ENCODE peak calls at places on chromosome 13, in five cellular contexts. K is heart right ventricle; O is heart left ventricle; H is adrenal gland; V is CD8-positive, alpha-beta memory T cell. X is an unnamed sample.
A peak's percentile ranks its signal among the peaks of the same experiment; 100 is the strongest.

GRCh38 chr13:110228936-110229904 is 77.7 kb downstream of the COL4A1 start:
- DNase-seq in K (no peak), O (no peak), H (no peak), V (no peak), X (peak; percentile 42)

GRCh38 chr13:104584481-104584880 is 1518.3 kb upstream of the SLC10A2 start:
- DNase-seq in K (no peak), O (no peak), H (no peak), V (no peak), X (no peak)

GRCh38 chr13:66353664-66354063 is 876.5 kb downstream of the PCDH9 start:
- DNase-seq in K (no peak), O (no peak), H (no peak), V (no peak), X (no peak)

GRCh38 chr13:38803566-38803965 is 116.7 kb downstream of the FREM2 start:
- DNase-seq in K (no peak), O (no peak), H (no peak), V (no peak), X (no peak)

GRCh38 chr13:110261166-110262081 is 45.5 kb downstream of the COL4A1 start:
- DNase-seq in K (no peak), O (no peak), H (no peak), V (no peak), X (no peak)

GRCh38 chr13:109955598-109955997 is 169.2 kb upstream of the IRS2 start:
- DNase-seq in K (no peak), O (no peak), H (no peak), V (no peak), X (no peak)

GRCh38 chr13:114109646-114110045 is 22.8 kb downstream of the RASA3 start:
- DNase-seq in K (no peak), O (no peak), H (no peak), V (peak; percentile 60), X (peak; percentile 65)

GRCh38 chr13:77637583-77637982 is 59.9 kb upstream of the SLAIN1 start:
- DNase-seq in K (no peak), O (no peak), H (no peak), V (no peak), X (no peak)

GRCh38 chr13:99287544-99287943 is 19.7 kb downstream of the GPR183 start:
- DNase-seq in K (no peak), O (no peak), H (no peak), V (no peak), X (peak; percentile 52)
- H3K4me1 ChIP-seq in K (peaks cover 50% of the 10 kb centered on the region), O (no peaks in the 10 kb centered on the region), H (peaks cover 34% of the 10 kb centered on the region), V (peaks cover 89% of the 10 kb centered on the region), X (peaks cover 31% of the 10 kb centered on the region)

GRCh38 chr13:44920013-44920412 is 69.3 kb downstream of the NUFIP1 start:
- DNase-seq in K (no peak), O (no peak), H (no peak), V (no peak), X (no peak)

GRCh38 chr13:44921478-44921877 is 67.8 kb downstream of the NUFIP1 start:
- DNase-seq in K (no peak), O (no peak), H (no peak), V (no peak), X (no peak)

GRCh38 chr13:44918323-44919102 is 70.8 kb downstream of the NUFIP1 start:
- DNase-seq in K (peak; percentile 87), O (peak; percentile 92), H (peak; percentile 95), V (peak; percentile 89), X (peak; percentile 92)

GRCh38 chr13:44917589-44918322 is 71.5 kb downstream of the NUFIP1 start:
- DNase-seq in K (peak; percentile 97), O (peak; percentile 97), H (peak; percentile 93), V (peak; percentile 98), X (peak; percentile 93)

DNA sequence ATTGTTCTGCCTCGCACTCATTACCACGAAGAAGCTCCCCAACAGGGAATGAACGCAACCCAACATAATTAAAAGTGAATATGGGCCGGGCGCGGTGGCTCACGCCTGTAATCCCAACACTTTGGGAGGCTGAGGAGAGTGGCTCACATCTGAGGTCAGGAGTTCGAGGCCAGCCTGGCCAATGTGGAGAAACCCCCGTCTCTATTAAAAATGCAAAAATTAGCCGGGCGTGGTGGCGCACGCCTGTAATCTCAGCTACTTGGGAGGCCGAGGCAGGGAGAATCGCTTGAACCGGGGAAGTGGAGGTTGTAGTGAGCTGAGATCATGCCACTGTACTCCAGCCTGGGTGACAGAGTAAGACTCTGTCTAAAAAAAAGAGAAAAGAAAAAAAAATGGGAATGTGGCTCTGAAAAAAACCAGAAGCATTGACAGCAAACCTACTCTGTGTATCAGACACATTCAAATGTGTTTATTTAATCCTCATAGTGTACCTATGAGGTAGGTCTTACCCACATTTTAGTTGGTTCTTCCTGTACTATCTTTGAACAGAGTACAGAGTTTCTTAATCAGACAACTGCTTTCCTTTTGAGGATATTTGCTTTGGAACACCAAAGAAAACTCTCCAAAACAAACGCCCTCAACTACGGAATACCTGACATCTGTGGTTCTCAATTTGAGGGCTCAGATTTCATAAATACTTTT is 70.0 kb downstream of the NUFIP1 start:
- DNase-seq in K (no peak), O (no peak), H (no peak), V (no peak), X (no peak)
- H3K4me3 ChIP-seq in K (peak overlapping the region; percentile 65), O (peak overlapping the region; percentile 67), H (no peak overlapping the region), V (peak overlapping the region; percentile 66), X (peak overlapping the region; percentile 70)

GRCh38 chr13:30429235-30429634 is 6.9 kb downstream of the UBE2L5 start:
- DNase-seq in K (no peak), O (no peak), H (no peak), V (no peak), X (no peak)

GRCh38 chr13:30429721-30430694 is 7.7 kb downstream of the UBE2L5 start:
- DNase-seq in K (no peak), O (no peak), H (peak; percentile 44), V (no peak), X (no peak)

DNA sequence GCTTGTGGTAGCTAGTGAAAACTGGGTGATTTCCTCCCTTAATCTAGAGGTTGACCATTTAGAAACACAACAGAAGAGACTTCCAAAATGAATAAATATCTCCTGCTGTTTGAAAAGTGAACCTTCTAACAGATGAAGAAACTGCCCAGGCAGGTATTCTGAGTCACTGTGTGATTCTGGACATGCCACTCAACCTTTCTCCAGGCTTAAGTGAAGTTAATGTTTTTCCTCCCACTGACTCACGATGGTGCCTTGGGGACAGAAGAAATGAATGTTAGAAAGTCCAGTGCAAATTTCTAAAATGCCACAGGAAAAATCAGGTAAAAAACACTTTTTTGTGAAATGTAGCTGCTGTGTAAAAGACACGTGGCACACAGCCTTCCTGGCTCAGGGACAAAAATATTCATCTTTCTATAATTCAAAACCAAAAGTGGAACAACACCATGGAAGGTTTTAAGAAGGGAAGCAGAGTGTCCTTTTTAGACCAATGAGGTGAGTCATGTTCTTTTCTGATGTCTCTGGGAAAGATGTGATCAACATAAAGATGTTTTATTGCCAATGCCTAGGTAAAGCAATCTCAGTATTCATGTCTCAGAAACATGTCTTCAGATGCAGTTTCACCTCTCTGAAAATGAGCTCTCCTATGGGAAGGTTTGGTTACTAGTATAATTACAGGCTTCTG is 9.1 kb downstream of the UBE2L5 start:
- DNase-seq in K (no peak), O (no peak), H (no peak), V (no peak), X (no peak)
- H3K4me1 ChIP-seq in K (no peaks in the 10 kb centered on the region), O (no peaks in the 10 kb centered on the region), H (peaks cover 6% of the 10 kb centered on the region), V (no peaks in the 10 kb centered on the region), X (peaks cover 34% of the 10 kb centered on the region)

GRCh38 chr13:27789495-27790303 is 2.6 kb upstream of the GSX1 start:
- DNase-seq in K (no peak), O (no peak), H (no peak), V (no peak), X (no peak)

GRCh38 chr13:27791146-27791900 is 960 bp upstream of the GSX1 start:
- DNase-seq in K (no peak), O (no peak), H (no peak), V (no peak), X (no peak)

GRCh38 chr13:27788271-27788670 is 4.0 kb upstream of the GSX1 start:
- DNase-seq in K (no peak), O (no peak), H (no peak), V (no peak), X (no peak)

GRCh38 chr13:27790523-27790922 is 1.8 kb upstream of the GSX1 start:
- DNase-seq in K (no peak), O (no peak), H (no peak), V (no peak), X (no peak)

GRCh38 chr13:27789153-27789494 is 3.2 kb upstream of the GSX1 start:
- DNase-seq in K (no peak), O (no peak), H (no peak), V (no peak), X (no peak)
- H3K4me3 ChIP-seq in K (no peak overlapping the region), O (peak overlapping the region; percentile 28), H (no peak overlapping the region), V (peak overlapping the region; percentile 43), X (no peak overlapping the region)

GRCh38 chr13:26968431-26969335 is 202.9 kb downstream of the USP12 start:
- DNase-seq in K (no peak), O (no peak), H (no peak), V (no peak), X (no peak)

GRCh38 chr13:26964278-26965057 is 203.9 kb upstream of the GPR12 start:
- DNase-seq in K (peak; percentile 32), O (peak; percentile 62), H (no peak), V (no peak), X (no peak)

GRCh38 chr13:26965058-26965380 is 204.4 kb upstream of the GPR12 start:
- DNase-seq in K (no peak), O (no peak), H (no peak), V (no peak), X (no peak)

GRCh38 chr13:26967119-26968038 is 204.2 kb downstream of the USP12 start:
- DNase-seq in K (peak; percentile 66), O (peak; percentile 72), H (no peak), V (no peak), X (no peak)

GRCh38 chr13:26965976-26966375 is 205.4 kb upstream of the GPR12 start:
- DNase-seq in K (peak; percentile 87), O (peak; percentile 85), H (no peak), V (no peak), X (no peak)
- H3K4me1 ChIP-seq in K (peaks cover 35% of the 10 kb centered on the region), O (no peaks in the 10 kb centered on the region), H (peaks cover 8% of the 10 kb centered on the region), V (no peaks in the 10 kb centered on the region), X (no peaks in the 10 kb centered on the region)

GRCh38 chr13:31945202-31945978 is 86.2 kb upstream of the FRY start:
- DNase-seq in K (peak; percentile 54), O (peak; percentile 80), H (peak; percentile 70), V (no peak), X (peak; percentile 84)
- H3K4me3 ChIP-seq in K (no peak overlapping the region), O (no peak overlapping the region), H (no peak overlapping the region), V (no peak overlapping the region), X (peak overlapping the region; percentile 56)

DNA sequence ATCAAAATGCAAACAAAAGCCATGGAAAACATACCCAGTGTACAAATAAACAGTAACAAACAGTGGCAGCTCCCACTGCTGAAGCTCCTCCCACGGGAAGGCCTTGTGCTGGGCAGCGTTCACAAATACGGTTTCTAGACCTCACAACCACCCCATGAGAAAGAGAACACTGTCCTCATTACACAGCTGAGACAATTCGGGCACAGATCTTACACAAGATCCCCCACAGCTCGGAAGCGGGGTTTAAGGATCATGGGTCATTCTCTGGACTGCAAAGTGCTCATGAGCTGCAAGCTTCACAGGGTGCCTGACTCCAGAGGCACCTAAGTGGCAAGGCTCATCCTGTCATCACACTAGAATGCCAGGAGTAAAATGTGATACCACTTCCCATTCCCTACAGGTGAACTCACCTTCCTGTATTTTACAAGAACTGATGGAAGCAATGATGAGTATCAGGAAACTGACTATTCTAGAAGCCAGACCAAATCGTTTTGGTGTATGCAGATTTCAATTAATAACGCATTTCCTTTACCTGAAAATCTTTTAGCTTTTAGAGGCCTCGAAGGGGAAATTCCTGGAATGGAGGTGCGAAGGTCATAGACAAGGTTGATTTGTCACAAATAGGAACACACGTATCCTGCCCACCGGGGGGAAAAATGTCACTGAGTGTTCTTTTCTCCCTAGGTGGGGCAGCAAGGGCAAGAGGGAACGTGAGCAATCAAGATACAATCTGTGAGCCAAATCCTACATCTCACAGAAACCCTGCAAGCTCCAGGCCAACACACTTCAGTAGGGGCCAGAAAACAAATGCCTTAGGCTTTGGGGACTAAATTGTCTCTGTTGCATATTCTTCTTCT is 41.2 kb downstream of the STK24 start:
- DNase-seq in K (no peak), O (no peak), H (no peak), V (no peak), X (no peak)
- H3K4me1 ChIP-seq in K (peaks cover 67% of the 10 kb centered on the region), O (no peaks in the 10 kb centered on the region), H (peaks cover 21% of the 10 kb centered on the region), V (peaks cover 87% of the 10 kb centered on the region), X (peaks cover 67% of the 10 kb centered on the region)